ENCODE peak calls at places on chromosomes 1 and 21, in five cellular contexts. One of them, this sample, is unnamed.

GRCh38 chr1:207427832-207428231 is 26.3 kb upstream of the CR2 start:
- DNase-seq in K562: no peak
- DNase-seq in GM12878: no peak
- DNase-seq in H1: no peak
- DNase-seq in HepG2: no peak
- DNase-seq in this sample: no peak

GRCh38 chr1:29391362-29391880 is 155.1 kb downstream of the PTPRU start:
- DNase-seq in H1: peak
- DNase-seq in GM12878: no peak
- DNase-seq in HepG2: no peak
- DNase-seq in K562: no peak
- DNase-seq in this sample: no peak

GRCh38 chr21:38455403-38455802 is 42.9 kb downstream of the ERG start:
- DNase-seq in K562: no peak
- DNase-seq in H1: no peak
- DNase-seq in HepG2: no peak
- DNase-seq in GM12878: no peak
- DNase-seq in this sample: no peak

GRCh38 chr1:223177681-223178080 is 34.6 kb upstream of the TLR5 start:
- DNase-seq in HepG2: peak
- DNase-seq in GM12878: no peak
- DNase-seq in H1: no peak
- DNase-seq in K562: no peak
- DNase-seq in this sample: no peak

GRCh38 chr1:202961220-202961880 is 3.2 kb upstream of the ADIPOR1 start:
- DNase-seq in H1: no peak
- DNase-seq in GM12878: no peak
- DNase-seq in HepG2: no peak
- DNase-seq in K562: no peak
- DNase-seq in this sample: no peak

GRCh38 chr1:17207966-17208418 is 3.1 kb downstream of the PADI1 start:
- DNase-seq in GM12878: peak
- DNase-seq in H1: no peak
- DNase-seq in K562: peak
- DNase-seq in HepG2: no peak
- DNase-seq in this sample: no peak

GRCh38 chr1:8822383-8823294 is 5.2 kb upstream of the RERE start:
- DNase-seq in HepG2: peak
- DNase-seq in K562: peak
- DNase-seq in H1: no peak
- DNase-seq in GM12878: no peak
- DNase-seq in this sample: no peak

GRCh38 chr21:36949171-36950141 is 17.0 kb downstream of the HLCS start:
- DNase-seq in HepG2: no peak
- DNase-seq in H1: no peak
- DNase-seq in GM12878: no peak
- DNase-seq in K562: no peak
- DNase-seq in this sample: peak

GRCh38 chr1:18907914-18908845 is 5.8 kb upstream of the ALDH4A1 start:
- DNase-seq in K562: peak
- DNase-seq in HepG2: no peak
- DNase-seq in GM12878: no peak
- DNase-seq in H1: no peak
- DNase-seq in this sample: no peak

GRCh38 chr1:18908911-18909771 is 6.8 kb upstream of the ALDH4A1 start:
- DNase-seq in K562: peak
- DNase-seq in HepG2: no peak
- DNase-seq in H1: no peak
- DNase-seq in GM12878: no peak
- DNase-seq in this sample: no peak

GRCh38 chr1:18903313-18903671 is 937 bp upstream of the ALDH4A1 start:
- DNase-seq in H1: no peak
- DNase-seq in GM12878: no peak
- DNase-seq in K562: no peak
- DNase-seq in HepG2: no peak
- DNase-seq in this sample: no peak

GRCh38 chr1:18902523-18903312 is at the start of gene ALDH4A1:
- DNase-seq in HepG2: peak
- DNase-seq in GM12878: peak
- DNase-seq in H1: peak
- DNase-seq in K562: peak
- DNase-seq in this sample: peak

DNA sequence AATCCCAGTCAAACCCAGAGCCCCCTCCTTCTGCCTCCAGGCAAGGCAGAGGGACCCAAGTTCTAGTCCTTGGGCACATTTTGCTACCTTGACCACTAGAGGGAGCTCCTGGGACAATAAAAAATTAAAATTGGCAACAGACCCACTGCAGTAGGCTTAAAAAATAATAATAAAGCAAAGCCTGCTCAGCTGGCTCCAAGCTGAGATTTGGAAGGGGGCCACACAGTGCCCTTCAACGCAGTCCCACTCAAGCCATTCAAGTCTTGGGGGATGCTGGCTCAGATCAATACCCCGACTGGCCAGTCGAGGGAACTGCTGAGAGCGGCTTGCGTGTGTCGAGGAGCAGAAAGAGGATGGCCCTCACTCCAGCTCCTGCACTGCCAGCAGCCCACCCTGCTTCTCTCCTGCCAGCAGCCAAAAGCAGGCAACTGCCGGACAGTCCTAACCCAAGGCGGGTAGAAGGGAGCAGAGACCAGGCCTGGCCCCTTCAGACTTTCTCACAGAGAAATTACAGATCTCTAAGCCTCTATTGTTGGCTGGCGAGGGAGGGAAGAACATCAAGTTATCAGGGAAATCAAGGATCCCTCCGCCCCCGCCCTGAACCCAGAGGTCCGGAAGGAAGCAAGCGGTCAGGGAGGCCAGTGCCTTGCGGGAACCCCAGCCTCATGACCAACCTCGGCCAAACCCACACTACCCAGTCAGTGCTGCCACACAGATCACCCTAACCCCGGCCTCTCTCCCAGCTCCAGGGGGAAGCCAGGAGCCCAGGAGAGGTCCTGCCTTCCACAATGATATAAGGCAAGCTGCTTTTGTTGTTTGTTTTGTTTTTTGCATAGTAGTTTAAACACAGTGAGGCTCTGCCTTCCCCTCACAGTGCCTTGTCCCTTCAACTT is 4.9 kb upstream of the ALDH4A1 start:
- DNase-seq in H1: peak
- DNase-seq in K562: peak
- DNase-seq in HepG2: peak
- DNase-seq in GM12878: no peak
- DNase-seq in this sample: peak
- TF ChIP-seq CREB1 in H1: no peak
- TF ChIP-seq CREB1 in K562: no peak
- TF ChIP-seq CREB1 in HepG2: no peak
- TF ChIP-seq CREB1 in GM12878: no peak
- TF ChIP-seq CREB1 in this sample: no peak

GRCh38 chr1:97270508-97271307 is 549.1 kb downstream of the PTBP2 start:
- DNase-seq in K562: no peak
- DNase-seq in GM12878: no peak
- DNase-seq in HepG2: no peak
- DNase-seq in H1: no peak
- DNase-seq in this sample: no peak
- H3K4me2 ChIP-seq in K562: no peak
- H3K4me2 ChIP-seq in GM12878: peak
- H3K4me2 ChIP-seq in HepG2: no peak
- H3K4me2 ChIP-seq in H1: no peak
- H3K4me2 ChIP-seq in this sample: no peak

GRCh38 chr1:233543338-233544255 is 70.3 kb upstream of the KCNK1 start:
- DNase-seq in H1: no peak
- DNase-seq in GM12878: no peak
- DNase-seq in HepG2: peak
- DNase-seq in K562: peak
- DNase-seq in this sample: no peak
- TF ChIP-seq CREB1 in H1: no peak
- TF ChIP-seq CREB1 in GM12878: no peak
- TF ChIP-seq CREB1 in HepG2: no peak
- TF ChIP-seq CREB1 in K562: no peak
- TF ChIP-seq CREB1 in this sample: no peak

GRCh38 chr1:226444901-226445300 is 37.0 kb upstream of the PARP1 start:
- DNase-seq in H1: no peak
- DNase-seq in HepG2: no peak
- DNase-seq in K562: no peak
- DNase-seq in GM12878: peak
- DNase-seq in this sample: peak
- H3K4me2 ChIP-seq in H1: no peak
- H3K4me2 ChIP-seq in HepG2: no peak
- H3K4me2 ChIP-seq in K562: no peak
- H3K4me2 ChIP-seq in GM12878: peak
- H3K4me2 ChIP-seq in this sample: no peak

GRCh38 chr1:45928486-45929205 is 125.2 kb downstream of the MAST2 start:
- DNase-seq in GM12878: no peak
- DNase-seq in K562: no peak
- DNase-seq in H1: no peak
- DNase-seq in HepG2: no peak
- DNase-seq in this sample: no peak

GRCh38 chr1:45925728-45926287 is 122.4 kb downstream of the MAST2 start:
- DNase-seq in HepG2: no peak
- DNase-seq in K562: no peak
- DNase-seq in H1: no peak
- DNase-seq in GM12878: peak
- DNase-seq in this sample: no peak

GRCh38 chr1:45926302-45926701 is 122.9 kb downstream of the MAST2 start:
- DNase-seq in H1: no peak
- DNase-seq in HepG2: no peak
- DNase-seq in GM12878: no peak
- DNase-seq in K562: no peak
- DNase-seq in this sample: peak

GRCh38 chr1:45930258-45931150 is 127.1 kb downstream of the MAST2 start:
- DNase-seq in HepG2: no peak
- DNase-seq in H1: no peak
- DNase-seq in GM12878: no peak
- DNase-seq in K562: no peak
- DNase-seq in this sample: no peak

DNA sequence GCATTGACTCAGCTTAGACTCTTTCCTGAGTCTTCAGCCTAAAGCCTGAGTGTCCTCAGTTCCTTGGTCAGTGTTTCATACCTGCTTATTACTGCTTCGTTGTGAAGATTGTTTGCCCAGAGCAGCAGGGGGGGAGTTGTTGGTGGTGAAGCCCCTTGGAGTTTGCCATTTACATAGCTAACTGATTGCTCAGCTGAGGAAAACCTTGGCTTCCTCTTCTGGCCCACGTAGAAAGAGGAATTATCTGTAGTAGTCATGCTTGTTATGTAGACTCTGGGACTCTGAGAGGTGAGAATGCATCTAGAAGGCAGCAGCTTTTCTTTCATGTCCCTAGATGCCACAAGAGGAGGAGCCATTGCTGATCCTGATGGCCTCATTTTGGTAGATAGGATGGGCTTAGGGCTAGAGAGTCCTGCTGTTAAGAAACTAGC is 125.9 kb downstream of the MAST2 start:
- DNase-seq in K562: peak
- DNase-seq in H1: no peak
- DNase-seq in HepG2: peak
- DNase-seq in GM12878: no peak
- DNase-seq in this sample: peak
- TF ChIP-seq CREB1 in K562: no peak
- TF ChIP-seq CREB1 in H1: no peak
- TF ChIP-seq CREB1 in HepG2: no peak
- TF ChIP-seq CREB1 in GM12878: no peak
- TF ChIP-seq CREB1 in this sample: no peak

GRCh38 chr1:35748326-35748725 is 21.5 kb downstream of the CLSPN start:
- DNase-seq in HepG2: no peak
- DNase-seq in GM12878: no peak
- DNase-seq in H1: no peak
- DNase-seq in K562: no peak
- DNase-seq in this sample: no peak

GRCh38 chr1:35745124-35745730 is 24.6 kb downstream of the CLSPN start:
- DNase-seq in H1: peak
- DNase-seq in GM12878: no peak
- DNase-seq in HepG2: no peak
- DNase-seq in K562: no peak
- DNase-seq in this sample: no peak
- H3K4me2 ChIP-seq in H1: no peak
- H3K4me2 ChIP-seq in GM12878: no peak
- H3K4me2 ChIP-seq in HepG2: no peak
- H3K4me2 ChIP-seq in K562: no peak
- H3K4me2 ChIP-seq in this sample: no peak

GRCh38 chr1:30708361-30708728 is 15.0 kb downstream of the MATN1 start:
- DNase-seq in HepG2: no peak
- DNase-seq in H1: no peak
- DNase-seq in K562: no peak
- DNase-seq in GM12878: no peak
- DNase-seq in this sample: no peak

GRCh38 chr1:30704765-30705509 is 18.4 kb downstream of the MATN1 start:
- DNase-seq in K562: no peak
- DNase-seq in H1: no peak
- DNase-seq in GM12878: no peak
- DNase-seq in HepG2: no peak
- DNase-seq in this sample: no peak

GRCh38 chr1:30707412-30708360 is 15.7 kb downstream of the MATN1 start:
- DNase-seq in HepG2: peak
- DNase-seq in K562: peak
- DNase-seq in H1: peak
- DNase-seq in GM12878: no peak
- DNase-seq in this sample: peak

GRCh38 chr1:30705673-30706072 is 17.7 kb downstream of the MATN1 start:
- DNase-seq in HepG2: no peak
- DNase-seq in H1: no peak
- DNase-seq in GM12878: no peak
- DNase-seq in K562: no peak
- DNase-seq in this sample: no peak

GRCh38 chr1:30706528-30706927 is 16.9 kb downstream of the MATN1 start:
- DNase-seq in HepG2: no peak
- DNase-seq in K562: no peak
- DNase-seq in GM12878: no peak
- DNase-seq in H1: no peak
- DNase-seq in this sample: no peak
- TF ChIP-seq CREB1 in HepG2: no peak
- TF ChIP-seq CREB1 in K562: no peak
- TF ChIP-seq CREB1 in GM12878: no peak
- TF ChIP-seq CREB1 in H1: no peak
- TF ChIP-seq CREB1 in this sample: no peak

GRCh38 chr1:173224887-173225280 is 17.8 kb upstream of the TNFSF4 start:
- DNase-seq in GM12878: no peak
- DNase-seq in HepG2: no peak
- DNase-seq in K562: no peak
- DNase-seq in H1: no peak
- DNase-seq in this sample: no peak

GRCh38 chr1:173222149-173223030 is 15.3 kb upstream of the TNFSF4 start:
- DNase-seq in K562: no peak
- DNase-seq in H1: no peak
- DNase-seq in HepG2: no peak
- DNase-seq in GM12878: no peak
- DNase-seq in this sample: no peak

GRCh38 chr1:173220157-173220556 is 13.0 kb upstream of the TNFSF4 start:
- DNase-seq in GM12878: no peak
- DNase-seq in HepG2: no peak
- DNase-seq in H1: no peak
- DNase-seq in K562: no peak
- DNase-seq in this sample: no peak

GRCh38 chr1:173224280-173224886 is 17.3 kb upstream of the TNFSF4 start:
- DNase-seq in K562: no peak
- DNase-seq in H1: no peak
- DNase-seq in GM12878: no peak
- DNase-seq in HepG2: no peak
- DNase-seq in this sample: no peak

GRCh38 chr1:173223031-173223380 is 15.9 kb upstream of the TNFSF4 start:
- DNase-seq in GM12878: no peak
- DNase-seq in H1: no peak
- DNase-seq in K562: no peak
- DNase-seq in HepG2: no peak
- DNase-seq in this sample: no peak
- H3K4me2 ChIP-seq in GM12878: peak
- H3K4me2 ChIP-seq in H1: no peak
- H3K4me2 ChIP-seq in K562: no peak
- H3K4me2 ChIP-seq in HepG2: no peak
- H3K4me2 ChIP-seq in this sample: no peak